ENCODE peak calls at places on chromosomes 4 and X, in four cellular contexts. L, D, C and F are unnamed samples.

GRCh38 chr4:33658971-33659370 is 2585.3 kb downstream of the ARAP2 start:
- DNase-seq in L (no peak), D (no peak), C (no peak), F (no peak)

GRCh38 chr4:186451982-186452381 is 103.4 kb downstream of the MTNR1A start:
- DNase-seq in L (no peak), D (no peak), C (no peak), F (no peak)

GRCh38 chrX:119015407-119016242 is 41.2 kb downstream of the LONRF3 start:
- DNase-seq in L (peak; percentile 81), D (peak; percentile 87), C (peak; percentile 53), F (no peak)

GRCh38 chr4:108155373-108155772 is 13.4 kb downstream of the LEF1 start:
- DNase-seq in L (no peak), D (no peak), C (no peak), F (no peak)

GRCh38 chr4:81470456-81471327 is 1.0 kb downstream of the RASGEF1B start:
- DNase-seq in L (peak; percentile 86), D (peak; percentile 37), C (peak; percentile 73), F (peak; percentile 36)

GRCh38 chrX:107970073-107970472 is 12.1 kb downstream of the TEX13B start:
- DNase-seq in L (no peak), D (no peak), C (no peak), F (no peak)

GRCh38 chr4:38871593-38871992 is 4.0 kb downstream of the FAM114A1 start:
- DNase-seq in L (no peak), D (peak; percentile 57), C (no peak), F (no peak)

GRCh38 chrX:87728459-87728858 is 210.9 kb downstream of the KLHL4 start:
- DNase-seq in L (no peak), D (no peak), C (no peak), F (no peak)

GRCh38 chr4:170025523-170026252 is 507 bp downstream of the MFAP3L start:
- DNase-seq in L (peak; percentile 58), D (peak; percentile 41), C (no peak), F (no peak)

GRCh38 chrX:154819771-154820341 is 14.6 kb upstream of the MPP1 start:
- DNase-seq in L (no peak), D (no peak), C (no peak), F (no peak)

GRCh38 chr4:109820563-109820962 is 5.0 kb downstream of the GAR1 start:
- DNase-seq in L (no peak), D (peak; percentile 56), C (no peak), F (peak; percentile 8)

GRCh38 chrX:22247169-22247568 is 25.5 kb upstream of the CBLL2 start:
- DNase-seq in L (no peak), D (peak; percentile 49), C (no peak), F (no peak)

GRCh38 chr4:141329174-141329569 is 108.5 kb downstream of the ZNF330 start:
- DNase-seq in L (no peak), D (peak; percentile 87), C (no peak), F (no peak)

GRCh38 chr4:48831532-48832015 is 686 bp downstream of the OCIAD1 start:
- DNase-seq in L (no peak), D (peak; percentile 29), C (no peak), F (no peak)

GRCh38 chr4:185800266-185800945 is 11.6 kb downstream of the SORBS2 start:
- DNase-seq in L (no peak), D (peak; percentile 36), C (no peak), F (no peak)

GRCh38 chr4:74623041-74623440 is 171.3 kb downstream of the BTC start:
- DNase-seq in L (no peak), D (peak; percentile 51), C (no peak), F (no peak)

GRCh38 chr4:113069212-113069892 is 19.9 kb downstream of the ANK2 start:
- DNase-seq in L (no peak), D (peak; percentile 43), C (no peak), F (no peak)

GRCh38 chr4:48234575-48234974 is 35.1 kb downstream of the TEC start:
- DNase-seq in L (no peak), D (no peak), C (no peak), F (no peak)

GRCh38 chrX:129953334-129953648 is 29.1 kb upstream of the BCORL1 start:
- DNase-seq in L (peak; percentile 42), D (no peak), C (no peak), F (no peak)

GRCh38 chr4:121791481-121791880 is 9.6 kb upstream of the EXOSC9 start:
- DNase-seq in L (no peak), D (peak; percentile 88), C (no peak), F (no peak)

GRCh38 chr4:142350886-142351285 is 495.2 kb downstream of the INPP4B start:
- DNase-seq in L (no peak), D (peak; percentile 40), C (no peak), F (no peak)

GRCh38 chr4:3413217-3413671 is 28.5 kb upstream of the HGFAC start:
- DNase-seq in L (no peak), D (no peak), C (no peak), F (no peak)

GRCh38 chrX:40423299-40423698 is 157.5 kb upstream of the ATP6AP2 start:
- DNase-seq in L (no peak), D (peak; percentile 19), C (no peak), F (no peak)

GRCh38 chr4:134807231-134807745 is 605.7 kb upstream of the PABPC4L start:
- DNase-seq in L (no peak), D (no peak), C (no peak), F (no peak)

GRCh38 chrX:38561951-38562719 is 793 bp downstream of the TSPAN7 start:
- DNase-seq in L (peak; percentile 47), D (peak; percentile 2), C (peak; percentile 19), F (peak; percentile 41)

GRCh38 chr4:153541426-153542096 is 75.4 kb downstream of the TMEM131L start:
- DNase-seq in L (no peak), D (peak; percentile 92), C (no peak), F (no peak)

GRCh38 chr4:37893164-37893563 is 2.3 kb downstream of the TBC1D1 start:
- DNase-seq in L (no peak), D (no peak), C (no peak), F (no peak)

GRCh38 chr4:154928640-154929257 is 147.7 kb downstream of the RBM46 start:
- DNase-seq in L (no peak), D (peak; percentile 71), C (no peak), F (no peak)

GRCh38 chrX:148380614-148381561 is 119.5 kb upstream of the AFF2 start:
- DNase-seq in L (no peak), D (peak; percentile 36), C (no peak), F (no peak)

GRCh38 chrX:68018248-68019203 is 414.8 kb downstream of the OPHN1 start:
- DNase-seq in L (peak; percentile 46), D (peak; percentile 56), C (no peak), F (no peak)

GRCh38 chr4:126172126-126172525 is 857.4 kb downstream of the FAT4 start:
- DNase-seq in L (no peak), D (no peak), C (no peak), F (no peak)

GRCh38 chr4:98546910-98547544 is 111.4 kb downstream of the TSPAN5 start:
- DNase-seq in L (no peak), D (peak; percentile 86), C (peak; percentile 23), F (no peak)

GRCh38 chr4:139942284-139942683 is 211.7 kb downstream of the MAML3 start:
- DNase-seq in L (no peak), D (no peak), C (no peak), F (no peak)

GRCh38 chrX:47093248-47093647 is 15.0 kb downstream of the RGN start:
- DNase-seq in L (no peak), D (peak; percentile 57), C (no peak), F (no peak)

GRCh38 chr4:92501456-92501855 is 197.7 kb downstream of the GRID2 start:
- DNase-seq in L (no peak), D (no peak), C (no peak), F (no peak)

GRCh38 chr4:19944251-19944650 is 307.5 kb upstream of the SLIT2 start:
- DNase-seq in L (no peak), D (no peak), C (no peak), F (no peak)

GRCh38 chr4:141802324-141802723 is 165.9 kb downstream of the IL15 start:
- DNase-seq in L (no peak), D (peak; percentile 59), C (no peak), F (no peak)

GRCh38 chr4:111839186-111839585 is 306.1 kb upstream of the FAM241A start:
- DNase-seq in L (no peak), D (no peak), C (no peak), F (peak; percentile 48)

GRCh38 chr4:7423801-7424552 is 10.8 kb downstream of the PSAPL1 start:
- DNase-seq in L (no peak), D (peak; percentile 44), C (peak; percentile 18), F (peak; percentile 52)